ENCODE peak calls at places on chromosomes 13 and 19, in nine cellular contexts. M is nucleus accumbens; Y is IMR-90; R is activated T-cell treated with anti-CD3 and anti-CD28 coated beads, Interleukin-2, amount 50 U/mL, for 48 hours; N is T-cell; P is aorta; F is B cell; G is epithelial cell of prostate; E is ACHN. D is an unnamed sample.

GRCh38 chr13:44117351-44117750 is 237.6 kb downstream of the LACC1 start:
- DNase-seq in M (no peak), G (no peak), P (no peak), F (peak; percentile 9), E (no peak), R (no peak), N (no peak), Y (peak; percentile 48), D (no peak)

GRCh38 chr13:109156181-109156935 is 526.9 kb downstream of the MYO16 start:
- DNase-seq in G (no peak), R (no peak), F (no peak), M (no peak), P (peak; percentile 63), Y (peak; percentile 86), N (no peak), E (peak; percentile 55), D (no peak)

GRCh38 chr19:45477713-45478453 is 10.1 kb downstream of the FOSB start:
- DNase-seq in G (peak; percentile 68), N (no peak), F (peak; percentile 62), E (peak; percentile 50), Y (no peak), P (no peak), R (peak; percentile 63), M (no peak), D (no peak)

GRCh38 chr13:25908390-25908789 is 143.4 kb downstream of the SHISA2 start:
- DNase-seq in R (no peak), G (no peak), M (no peak), P (no peak), F (no peak), E (no peak), Y (no peak), N (no peak), D (no peak)

GRCh38 chr19:54882758-54883157 is 8.7 kb downstream of the FCAR start:
- DNase-seq in E (no peak), Y (no peak), R (no peak), P (no peak), G (no peak), N (no peak), M (no peak), F (peak; percentile 32), D (no peak)

GRCh38 chr19:39996218-39996810 is 546 bp upstream of the ZNF546 start:
- DNase-seq in M (no peak), R (no peak), E (peak; percentile 28), F (no peak), G (peak; percentile 37), Y (peak; percentile 70), N (peak; percentile 49), P (peak; percentile 40), D (peak; percentile 13)

GRCh38 chr19:31596751-31597150 is 247.5 kb upstream of the TSHZ3 start:
- DNase-seq in N (no peak), E (no peak), R (no peak), M (no peak), G (no peak), F (no peak), P (no peak), Y (no peak), D (no peak)

GRCh38 chr13:99900960-99901359 is 70.6 kb downstream of the ZIC5 start:
- DNase-seq in E (no peak), F (no peak), Y (no peak), G (no peak), R (no peak), M (no peak), N (no peak), P (no peak), D (no peak)

GRCh38 chr13:36531746-36532486 is 99.6 kb downstream of the CCNA1 start:
- DNase-seq in P (no peak), F (no peak), N (no peak), M (no peak), E (peak; percentile 60), R (no peak), Y (no peak), G (no peak), D (no peak)

GRCh38 chr13:29573190-29573589 is 22.3 kb downstream of the SLC7A1 start:
- DNase-seq in E (no peak), R (no peak), Y (peak; percentile 39), F (peak; percentile 24), N (no peak), P (peak; percentile 68), G (no peak), M (no peak), D (no peak)

GRCh38 chr13:43786472-43786765 is 353 bp downstream of the ENOX1 start:
- DNase-seq in M (no peak), G (no peak), Y (no peak), N (no peak), P (no peak), R (no peak), F (peak; percentile 19), E (no peak), D (no peak)

GRCh38 chr19:56476671-56477428 is at the start of gene ZNF667:
- DNase-seq in R (peak; percentile 43), Y (peak; percentile 59), F (peak; percentile 74), G (peak; percentile 26), P (peak; percentile 47), N (peak; percentile 8), M (no peak), E (no peak), D (peak; percentile 10)

GRCh38 chr19:31296741-31297390 is 52.4 kb downstream of the TSHZ3 start:
- DNase-seq in Y (no peak), M (no peak), P (no peak), F (no peak), R (no peak), N (no peak), E (no peak), G (no peak), D (no peak)

GRCh38 chr13:109145631-109146030 is 516.2 kb downstream of the MYO16 start:
- DNase-seq in M (no peak), R (no peak), G (no peak), Y (peak; percentile 72), P (no peak), E (peak; percentile 56), N (no peak), F (peak; percentile 24), D (no peak)

GRCh38 chr13:53124568-53125094 is 96.0 kb downstream of the OLFM4 start:
- DNase-seq in M (no peak), E (no peak), P (no peak), G (no peak), F (no peak), R (no peak), N (no peak), Y (no peak), D (no peak)

GRCh38 chr19:15280915-15281683 is 48.9 kb upstream of the EPHX3 start:
- DNase-seq in R (no peak), Y (peak; percentile 89), G (peak; percentile 37), M (peak; percentile 15), P (peak; percentile 89), E (peak; percentile 73), F (no peak), N (no peak), D (no peak)

D was measured in stimulated activated CD8-positive, alpha-beta memory T cell treated with anti-CD3 and anti-CD28 coated beads, Interleukin-2, amount 100 ng/mL, for 48 hours.